ENCODE peak calls at places on chromosomes 1 and 21, in four cellular contexts. G is H1, T is K562, U is GM12878. E is an unnamed sample.

GRCh38 chr1:231240531-231240882 is 505 bp upstream of the GNPAT start:
- DNase-seq in G (no peak), T (peak), U (no peak), E (no peak)

GRCh38 chr1:117559139-117559538 is 46.7 kb upstream of the TENT5C start:
- DNase-seq in G (no peak), T (no peak), U (no peak), E (no peak)

GRCh38 chr1:212281589-212281988 is 3.6 kb upstream of the PPP2R5A start:
- DNase-seq in G (no peak), T (no peak), U (no peak), E (no peak)

GRCh38 chr1:18870325-18870865 is 10.9 kb upstream of the TAS1R2 start:
- DNase-seq in G (no peak), T (no peak), U (no peak), E (no peak)

GRCh38 chr21:15121655-15122120 is 56.9 kb upstream of the NRIP1 start:
- DNase-seq in G (no peak), T (no peak), U (no peak), E (peak)

GRCh38 chr21:39705849-39706248 is 39.1 kb upstream of the IGSF5 start:
- DNase-seq in G (no peak), T (no peak), U (no peak), E (no peak)

GRCh38 chr21:44394733-44395132 is 41.3 kb downstream of the TRPM2 start:
- DNase-seq in G (no peak), T (no peak), U (no peak), E (no peak)

GRCh38 chr1:23370744-23371710 is 1.4 kb upstream of the ZNF436 start:
- DNase-seq in G (peak), T (peak), U (no peak), E (no peak)

GRCh38 chr1:178461104-178461503 is 35.7 kb downstream of the CLEC20A start:
- DNase-seq in G (no peak), T (no peak), U (no peak), E (no peak)

GRCh38 chr1:98704474-98704873 is 43.0 kb downstream of the SNX7 start:
- DNase-seq in G (no peak), T (no peak), U (no peak), E (no peak)

GRCh38 chr21:32521736-32522360 is 63.5 kb downstream of the TCP10L start:
- DNase-seq in G (no peak), T (no peak), U (no peak), E (no peak)

GRCh38 chr1:169949139-169949538 is 55.4 kb upstream of the SCYL3 start:
- DNase-seq in G (no peak), T (no peak), U (no peak), E (no peak)

GRCh38 chr1:9069324-9070100 is at the start of gene SLC2A5:
- DNase-seq in G (no peak), T (no peak), U (peak), E (no peak)

GRCh38 chr1:182407724-182408123 is 7.3 kb upstream of the TEDDM1 start:
- DNase-seq in G (no peak), T (no peak), U (no peak), E (no peak)

DNA sequence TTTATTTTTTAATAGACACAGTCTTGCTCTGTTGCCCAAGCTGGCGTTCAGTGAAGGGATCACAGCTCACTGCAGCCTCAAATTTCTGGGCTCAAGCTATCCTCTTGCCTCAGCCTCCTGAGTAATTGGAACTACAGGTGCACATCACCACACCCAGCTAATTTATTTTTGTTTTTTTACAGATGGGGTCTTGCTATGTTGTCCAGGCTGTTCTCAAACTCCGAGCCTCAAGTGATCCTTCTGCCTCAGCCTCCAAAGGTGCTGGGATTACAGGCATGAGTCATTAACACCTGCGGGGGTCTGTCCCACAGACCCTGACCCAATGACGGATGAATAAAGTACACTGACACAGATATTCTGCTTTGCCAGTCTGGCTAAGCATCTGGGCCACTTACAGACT is 33.6 kb upstream of the ZZZ3 start:
- DNase-seq in G (no peak), T (no peak), U (no peak), E (no peak)
- TF ChIP-seq CREB1 in G (no peak), T (no peak), U (no peak), E (no peak)

GRCh38 chr1:246860401-246860800 is 71.3 kb downstream of the AHCTF1 start:
- DNase-seq in G (no peak), T (no peak), U (no peak), E (no peak)
- TF ChIP-seq SRF in G (no peak), T (no peak), U (no peak), E (no peak)

GRCh38 chr21:46227811-46228344 is 696 bp downstream of the LSS start:
- DNase-seq in G (no peak), T (no peak), U (no peak), E (no peak)

GRCh38 chr21:46229133-46229922 is 754 bp upstream of the LSS start:
- DNase-seq in G (peak), T (peak), U (no peak), E (peak)

GRCh38 chr21:46226146-46226545 is 2.4 kb downstream of the LSS start:
- DNase-seq in G (no peak), T (no peak), U (no peak), E (no peak)

GRCh38 chr21:46228345-46229051 is at the start of gene LSS:
- DNase-seq in G (peak), T (peak), U (peak), E (peak)

GRCh38 chr21:46226920-46227599 is 1.5 kb downstream of the LSS start:
- DNase-seq in G (no peak), T (no peak), U (peak), E (no peak)
- TF ChIP-seq CREB1 in G (no peak), T (no peak), U (no peak), E (no peak)

DNA sequence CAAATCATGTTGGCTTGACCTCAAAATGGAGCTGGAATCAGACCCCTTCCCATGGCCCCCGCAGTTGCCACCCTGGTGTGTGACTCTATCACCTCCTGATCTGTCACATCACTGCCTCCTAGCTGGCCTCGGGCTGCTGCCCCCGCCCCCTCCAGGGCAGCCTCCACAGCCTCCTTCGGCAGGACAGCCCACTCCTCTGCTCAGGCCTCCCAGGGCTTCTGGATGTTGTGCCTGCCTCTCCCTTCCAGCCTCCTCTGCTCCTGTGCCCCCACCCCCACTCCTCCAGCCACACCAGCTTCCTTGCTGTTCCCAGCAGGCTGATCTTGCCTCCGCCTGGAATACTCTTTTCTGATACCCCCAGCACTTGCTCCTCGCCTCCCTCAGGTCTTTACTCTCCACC is 134.4 kb upstream of the EDN2 start:
- DNase-seq in G (no peak), T (no peak), U (no peak), E (no peak)
- TF ChIP-seq SRF in G (no peak), T (no peak), U (no peak), E (no peak)

GRCh38 chr1:15836772-15837669 is 10.5 kb upstream of the SPEN start:
- DNase-seq in G (no peak), T (no peak), U (no peak), E (no peak)
- TF ChIP-seq CREB1 in G (no peak), T (no peak), U (peak), E (no peak)

DNA sequence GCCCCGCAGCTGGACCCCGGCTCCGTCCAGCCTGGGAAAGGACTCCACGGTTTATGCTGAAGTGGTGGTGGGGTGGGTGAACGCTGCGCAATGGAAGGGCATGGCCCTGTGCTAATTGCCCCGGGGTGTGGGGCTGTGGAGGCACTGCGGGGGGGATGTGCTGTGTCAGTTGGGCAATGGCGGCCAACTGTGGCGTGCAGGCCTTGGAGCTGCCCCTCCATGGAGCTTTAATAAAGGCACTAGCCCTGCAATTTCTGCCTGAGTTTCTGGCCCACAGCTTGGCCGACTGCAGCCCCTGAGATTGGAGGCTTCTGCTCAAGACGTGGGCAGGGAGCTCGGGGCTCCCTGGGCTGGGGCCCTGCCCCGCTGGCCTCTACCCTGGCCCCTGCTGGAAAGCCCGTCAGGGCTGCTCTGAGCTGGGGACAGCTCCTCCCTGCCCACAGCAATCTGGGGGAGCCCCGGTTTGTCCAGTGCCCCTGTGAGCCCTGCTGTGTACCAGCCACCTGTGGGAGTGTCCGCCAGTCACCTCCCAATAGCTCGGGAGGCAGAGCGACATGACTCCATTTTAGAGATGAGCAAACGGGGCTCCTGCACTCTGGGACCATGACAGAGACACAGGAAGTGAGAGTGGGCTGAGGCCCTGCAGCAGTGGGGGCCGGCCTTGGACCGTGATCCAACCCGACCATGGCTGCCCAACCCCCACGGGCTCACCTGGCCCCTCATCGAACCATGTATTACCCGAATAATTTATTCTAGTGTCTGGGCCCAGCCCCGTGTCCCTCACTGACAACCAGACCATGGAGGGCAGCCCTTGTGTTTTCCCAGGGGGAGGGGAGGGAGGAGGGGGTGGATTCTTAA is 8.7 kb upstream of the TNFRSF14 start:
- DNase-seq in G (no peak), T (no peak), U (no peak), E (no peak)
- TF ChIP-seq SRF in G (no peak), T (no peak), U (no peak), E (no peak)

GRCh38 chr1:222224576-222224975 is 323.3 kb downstream of the HHIPL2 start:
- DNase-seq in G (no peak), T (no peak), U (no peak), E (no peak)
- TF ChIP-seq CREB1 in G (no peak), T (no peak), U (no peak), E (no peak)

DNA sequence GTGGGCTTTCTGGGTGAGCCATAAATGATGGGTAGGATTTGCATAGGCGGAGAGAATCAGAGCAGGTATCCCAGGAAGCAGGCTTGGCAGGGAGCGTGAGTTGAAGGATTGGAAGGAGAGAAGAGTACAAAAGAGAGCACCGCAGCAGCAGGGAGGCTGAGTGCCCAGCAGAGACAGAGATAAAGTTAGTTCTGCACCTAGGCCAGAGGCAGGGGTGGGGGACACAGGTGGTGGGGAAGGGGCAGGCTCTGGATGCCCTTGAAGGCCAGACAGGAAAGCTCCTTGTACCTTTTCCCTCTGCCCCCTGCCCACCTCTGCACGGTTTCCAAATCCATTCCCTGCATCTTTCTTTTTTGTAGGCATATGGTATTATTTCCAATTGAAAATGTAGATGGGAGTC is 33.0 kb upstream of the TRABD2B start:
- DNase-seq in G (no peak), T (no peak), U (no peak), E (no peak)
- TF ChIP-seq SRF in G (no peak), T (no peak), U (no peak), E (no peak)

GRCh38 chr1:27416387-27417111 is 24.1 kb downstream of the GPR3 start:
- DNase-seq in G (no peak), T (peak), U (peak), E (peak)

GRCh38 chr1:27413004-27413403 is 20.6 kb downstream of the GPR3 start:
- DNase-seq in G (no peak), T (no peak), U (no peak), E (no peak)

GRCh38 chr1:27423701-27424100 is 31.3 kb downstream of the GPR3 start:
- DNase-seq in G (no peak), T (no peak), U (no peak), E (no peak)

GRCh38 chr1:27418786-27419185 is 26.4 kb downstream of the GPR3 start:
- DNase-seq in G (no peak), T (no peak), U (no peak), E (no peak)

GRCh38 chr1:27418326-27418761 is 25.9 kb downstream of the GPR3 start:
- DNase-seq in G (no peak), T (no peak), U (no peak), E (no peak)
- TF ChIP-seq CREB1 in G (no peak), T (no peak), U (no peak), E (no peak)

E was measured in HepG2.